ENCODE peak calls at places on chromosomes 11 and 22, in nine cellular contexts. One of them, this sample, is unnamed.

GRCh38 chr11:8577791-8578581 is 16.0 kb downstream of the STK33 start:
- DNase-seq in body of pancreas: no peak
- DNase-seq in esophagus muscularis mucosa: no peak
- DNase-seq in prostate gland: no peak
- DNase-seq in spleen: no peak
- DNase-seq in lower leg skin: no peak
- DNase-seq in sigmoid colon: no peak
- DNase-seq in HepG2: no peak
- DNase-seq in K562: no peak
- DNase-seq in this sample: no peak

GRCh38 chr11:72228229-72228843 is 3.8 kb downstream of the INPPL1 start:
- DNase-seq in lower leg skin: peak
- DNase-seq in K562: no peak
- DNase-seq in body of pancreas: no peak
- DNase-seq in HepG2: no peak
- DNase-seq in esophagus muscularis mucosa: no peak
- DNase-seq in prostate gland: no peak
- DNase-seq in sigmoid colon: no peak
- DNase-seq in spleen: peak
- DNase-seq in this sample: no peak

GRCh38 chr11:62556872-62557631 is 10.4 kb upstream of the AHNAK start:
- DNase-seq in K562: no peak
- DNase-seq in sigmoid colon: no peak
- DNase-seq in body of pancreas: no peak
- DNase-seq in lower leg skin: peak
- DNase-seq in HepG2: no peak
- DNase-seq in prostate gland: no peak
- DNase-seq in esophagus muscularis mucosa: no peak
- DNase-seq in spleen: no peak
- DNase-seq in this sample: no peak

GRCh38 chr11:47413908-47414684 is 5.7 kb downstream of the SLC39A13 start:
- DNase-seq in esophagus muscularis mucosa: no peak
- DNase-seq in prostate gland: no peak
- DNase-seq in lower leg skin: no peak
- DNase-seq in sigmoid colon: peak
- DNase-seq in body of pancreas: peak
- DNase-seq in HepG2: no peak
- DNase-seq in K562: no peak
- DNase-seq in spleen: no peak
- DNase-seq in this sample: no peak

GRCh38 chr11:115222218-115222862 is 281.9 kb downstream of the CADM1 start:
- DNase-seq in prostate gland: no peak
- DNase-seq in K562: peak
- DNase-seq in HepG2: peak
- DNase-seq in spleen: no peak
- DNase-seq in esophagus muscularis mucosa: no peak
- DNase-seq in body of pancreas: no peak
- DNase-seq in lower leg skin: no peak
- DNase-seq in sigmoid colon: no peak
- DNase-seq in this sample: no peak

GRCh38 chr11:104907521-104908185 is 9.4 kb upstream of the CASP12 start:
- DNase-seq in HepG2: no peak
- DNase-seq in lower leg skin: no peak
- DNase-seq in spleen: no peak
- DNase-seq in body of pancreas: no peak
- DNase-seq in esophagus muscularis mucosa: no peak
- DNase-seq in prostate gland: no peak
- DNase-seq in sigmoid colon: no peak
- DNase-seq in K562: no peak
- DNase-seq in this sample: no peak

GRCh38 chr11:46966773-46967172 is 30.2 kb downstream of the CSTPP1 start:
- DNase-seq in spleen: no peak
- DNase-seq in sigmoid colon: no peak
- DNase-seq in body of pancreas: no peak
- DNase-seq in HepG2: no peak
- DNase-seq in esophagus muscularis mucosa: no peak
- DNase-seq in K562: no peak
- DNase-seq in prostate gland: no peak
- DNase-seq in lower leg skin: no peak
- DNase-seq in this sample: no peak

GRCh38 chr11:118623291-118623655 is 15.9 kb downstream of the PHLDB1 start:
- DNase-seq in lower leg skin: peak
- DNase-seq in sigmoid colon: no peak
- DNase-seq in esophagus muscularis mucosa: no peak
- DNase-seq in K562: no peak
- DNase-seq in prostate gland: peak
- DNase-seq in body of pancreas: peak
- DNase-seq in HepG2: peak
- DNase-seq in spleen: peak
- DNase-seq in this sample: no peak

GRCh38 chr11:125892071-125892470 is 4.6 kb downstream of the HYLS1 start:
- DNase-seq in K562: no peak
- DNase-seq in lower leg skin: no peak
- DNase-seq in sigmoid colon: no peak
- DNase-seq in esophagus muscularis mucosa: no peak
- DNase-seq in spleen: no peak
- DNase-seq in body of pancreas: no peak
- DNase-seq in prostate gland: no peak
- DNase-seq in HepG2: no peak
- DNase-seq in this sample: no peak

GRCh38 chr11:560305-561147 is at the start of the genes LMNTD2 and RASSF7:
- DNase-seq in HepG2: peak
- DNase-seq in esophagus muscularis mucosa: peak
- DNase-seq in sigmoid colon: peak
- DNase-seq in spleen: peak
- DNase-seq in lower leg skin: peak
- DNase-seq in body of pancreas: peak
- DNase-seq in K562: peak
- DNase-seq in prostate gland: peak
- DNase-seq in this sample: peak

GRCh38 chr11:3644817-3645235 is at the start of gene ART1:
- DNase-seq in lower leg skin: no peak
- DNase-seq in body of pancreas: no peak
- DNase-seq in esophagus muscularis mucosa: no peak
- DNase-seq in HepG2: no peak
- DNase-seq in sigmoid colon: no peak
- DNase-seq in spleen: no peak
- DNase-seq in K562: peak
- DNase-seq in prostate gland: no peak
- DNase-seq in this sample: no peak

GRCh38 chr11:130068546-130068985 is 1.1 kb upstream of the APLP2 start:
- DNase-seq in spleen: no peak
- DNase-seq in esophagus muscularis mucosa: no peak
- DNase-seq in K562: no peak
- DNase-seq in body of pancreas: no peak
- DNase-seq in prostate gland: no peak
- DNase-seq in HepG2: peak
- DNase-seq in lower leg skin: no peak
- DNase-seq in sigmoid colon: no peak
- DNase-seq in this sample: no peak

GRCh38 chr11:30451167-30451566 is 128.3 kb downstream of the ARL14EP start:
- DNase-seq in body of pancreas: no peak
- DNase-seq in esophagus muscularis mucosa: no peak
- DNase-seq in spleen: no peak
- DNase-seq in HepG2: no peak
- DNase-seq in prostate gland: no peak
- DNase-seq in lower leg skin: no peak
- DNase-seq in sigmoid colon: no peak
- DNase-seq in K562: no peak
- DNase-seq in this sample: no peak

GRCh38 chr11:2273311-2273710 is 2.9 kb upstream of the ASCL2 start:
- DNase-seq in spleen: no peak
- DNase-seq in body of pancreas: no peak
- DNase-seq in esophagus muscularis mucosa: peak
- DNase-seq in HepG2: no peak
- DNase-seq in prostate gland: no peak
- DNase-seq in K562: no peak
- DNase-seq in sigmoid colon: peak
- DNase-seq in lower leg skin: peak
- DNase-seq in this sample: no peak

GRCh38 chr22:29263791-29264216 is 4.0 kb downstream of the RHBDD3 start:
- DNase-seq in lower leg skin: peak
- DNase-seq in HepG2: no peak
- DNase-seq in esophagus muscularis mucosa: no peak
- DNase-seq in body of pancreas: peak
- DNase-seq in prostate gland: no peak
- DNase-seq in K562: no peak
- DNase-seq in sigmoid colon: no peak
- DNase-seq in spleen: peak
- DNase-seq in this sample: no peak
- TF ChIP-seq POLR2A in lower leg skin: no peak
- TF ChIP-seq POLR2A in HepG2: no peak
- TF ChIP-seq POLR2A in esophagus muscularis mucosa: no peak
- TF ChIP-seq POLR2A in body of pancreas: peak
- TF ChIP-seq POLR2A in prostate gland: no peak
- TF ChIP-seq POLR2A in K562: no peak
- TF ChIP-seq POLR2A in sigmoid colon: no peak
- TF ChIP-seq POLR2A in spleen: no peak
- TF ChIP-seq POLR2A in this sample: no peak

DNA sequence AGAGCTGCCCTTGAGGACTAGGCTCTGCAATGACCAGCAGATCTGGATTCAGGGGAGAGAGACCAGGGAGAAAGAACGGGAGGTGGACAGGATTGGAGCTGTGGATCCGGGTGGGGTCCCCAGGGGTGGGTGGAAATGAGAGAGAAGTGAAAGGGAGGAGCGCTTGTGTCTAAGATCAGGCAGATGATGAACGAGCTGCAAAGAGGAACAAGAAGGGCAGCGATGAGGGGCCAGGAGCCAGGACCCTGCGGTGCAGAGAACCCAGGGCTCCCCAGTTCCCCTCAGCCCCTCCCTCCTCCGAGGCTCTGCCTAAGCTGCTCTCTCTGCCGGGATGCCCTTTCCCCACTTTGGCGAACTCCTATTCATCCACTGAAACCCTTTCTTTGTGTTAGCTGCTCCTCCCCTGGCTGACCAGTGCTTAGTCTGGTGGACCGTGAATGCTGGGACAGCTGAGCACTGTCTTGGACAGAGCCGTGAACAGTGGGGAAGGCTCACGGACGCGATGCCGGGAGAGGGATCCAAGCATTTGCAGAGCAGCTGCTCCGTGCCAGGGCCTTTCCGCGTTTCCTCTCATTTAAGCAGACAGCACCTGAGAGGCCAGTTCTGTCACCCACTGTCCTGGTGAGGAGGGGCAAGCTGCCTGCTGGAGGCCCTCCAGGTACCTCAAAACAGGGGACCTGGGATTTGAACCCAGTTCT is 35.9 kb downstream of the SHISAL1 start:
- DNase-seq in body of pancreas: no peak
- DNase-seq in lower leg skin: no peak
- DNase-seq in esophagus muscularis mucosa: no peak
- DNase-seq in sigmoid colon: no peak
- DNase-seq in spleen: peak
- DNase-seq in K562: no peak
- DNase-seq in HepG2: no peak
- DNase-seq in prostate gland: no peak
- DNase-seq in this sample: no peak
- TF ChIP-seq POLR2A in body of pancreas: no peak
- TF ChIP-seq POLR2A in lower leg skin: no peak
- TF ChIP-seq POLR2A in esophagus muscularis mucosa: no peak
- TF ChIP-seq POLR2A in sigmoid colon: no peak
- TF ChIP-seq POLR2A in spleen: no peak
- TF ChIP-seq POLR2A in K562: no peak
- TF ChIP-seq POLR2A in HepG2: no peak
- TF ChIP-seq POLR2A in prostate gland: no peak
- TF ChIP-seq POLR2A in this sample: no peak

GRCh38 chr22:25100972-25101371 is 98.7 kb upstream of the CRYBB3 start:
- DNase-seq in HepG2: no peak
- DNase-seq in spleen: no peak
- DNase-seq in body of pancreas: no peak
- DNase-seq in K562: peak
- DNase-seq in esophagus muscularis mucosa: no peak
- DNase-seq in prostate gland: no peak
- DNase-seq in sigmoid colon: no peak
- DNase-seq in lower leg skin: no peak
- DNase-seq in this sample: no peak
- TF ChIP-seq POLR2A in HepG2: no peak
- TF ChIP-seq POLR2A in spleen: no peak
- TF ChIP-seq POLR2A in body of pancreas: no peak
- TF ChIP-seq POLR2A in K562: no peak
- TF ChIP-seq POLR2A in esophagus muscularis mucosa: no peak
- TF ChIP-seq POLR2A in prostate gland: no peak
- TF ChIP-seq POLR2A in sigmoid colon: no peak
- TF ChIP-seq POLR2A in lower leg skin: no peak
- TF ChIP-seq POLR2A in this sample: no peak

GRCh38 chr11:70460959-70461358 is 62.6 kb downstream of the CTTN start:
- DNase-seq in prostate gland: no peak
- DNase-seq in HepG2: no peak
- DNase-seq in esophagus muscularis mucosa: no peak
- DNase-seq in sigmoid colon: no peak
- DNase-seq in spleen: no peak
- DNase-seq in lower leg skin: no peak
- DNase-seq in K562: no peak
- DNase-seq in body of pancreas: no peak
- DNase-seq in this sample: no peak

GRCh38 chr11:70454197-70454767 is 56.0 kb downstream of the CTTN start:
- DNase-seq in sigmoid colon: no peak
- DNase-seq in body of pancreas: no peak
- DNase-seq in prostate gland: no peak
- DNase-seq in lower leg skin: no peak
- DNase-seq in K562: no peak
- DNase-seq in HepG2: no peak
- DNase-seq in spleen: peak
- DNase-seq in esophagus muscularis mucosa: no peak
- DNase-seq in this sample: no peak

GRCh38 chr11:70455354-70455753 is 57.0 kb downstream of the CTTN start:
- DNase-seq in sigmoid colon: no peak
- DNase-seq in body of pancreas: no peak
- DNase-seq in spleen: no peak
- DNase-seq in lower leg skin: no peak
- DNase-seq in K562: no peak
- DNase-seq in esophagus muscularis mucosa: no peak
- DNase-seq in prostate gland: no peak
- DNase-seq in HepG2: no peak
- DNase-seq in this sample: no peak

GRCh38 chr11:70460111-70460510 is 61.8 kb downstream of the CTTN start:
- DNase-seq in spleen: no peak
- DNase-seq in sigmoid colon: no peak
- DNase-seq in prostate gland: no peak
- DNase-seq in body of pancreas: no peak
- DNase-seq in lower leg skin: no peak
- DNase-seq in esophagus muscularis mucosa: no peak
- DNase-seq in HepG2: no peak
- DNase-seq in K562: no peak
- DNase-seq in this sample: no peak

DNA sequence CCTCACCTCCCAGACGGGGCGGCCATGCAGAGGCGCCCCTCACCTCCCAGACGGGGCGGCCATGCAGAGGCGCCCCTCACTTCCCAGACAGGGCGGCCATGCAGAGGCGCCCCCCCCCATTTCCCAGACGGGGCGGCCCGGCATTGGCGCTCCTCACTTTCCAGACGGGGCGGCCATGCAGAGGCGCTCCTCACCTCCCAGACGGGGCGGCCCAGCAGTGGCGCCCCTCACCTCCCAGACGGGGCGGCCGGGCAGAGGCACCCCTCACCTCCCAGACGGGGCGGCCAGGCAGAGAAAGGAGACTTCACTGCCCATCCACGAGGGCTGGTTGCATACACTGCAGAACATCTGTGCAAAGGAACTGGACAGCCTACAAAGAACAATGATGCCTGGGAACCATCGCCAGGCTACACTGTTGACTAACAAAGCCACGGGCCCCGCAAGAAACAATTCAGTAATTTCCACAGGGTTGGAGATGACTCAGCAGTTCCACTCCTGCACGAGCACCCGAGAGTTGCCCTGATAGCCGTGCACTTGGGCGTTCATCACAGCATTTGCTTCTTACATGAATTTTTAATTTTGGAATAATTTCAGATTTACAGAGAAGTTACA is 58.7 kb downstream of the CTTN start:
- DNase-seq in sigmoid colon: no peak
- DNase-seq in body of pancreas: no peak
- DNase-seq in prostate gland: no peak
- DNase-seq in spleen: no peak
- DNase-seq in lower leg skin: no peak
- DNase-seq in K562: peak
- DNase-seq in HepG2: peak
- DNase-seq in esophagus muscularis mucosa: no peak
- DNase-seq in this sample: no peak
- TF ChIP-seq POLR2A in sigmoid colon: no peak
- TF ChIP-seq POLR2A in body of pancreas: no peak
- TF ChIP-seq POLR2A in prostate gland: no peak
- TF ChIP-seq POLR2A in spleen: no peak
- TF ChIP-seq POLR2A in lower leg skin: no peak
- TF ChIP-seq POLR2A in K562: no peak
- TF ChIP-seq POLR2A in HepG2: no peak
- TF ChIP-seq POLR2A in esophagus muscularis mucosa: no peak
- TF ChIP-seq POLR2A in this sample: no peak

This sample was measured in H54.